ENCODE peak calls at places on chromosomes 11 and 22, in nine cellular contexts. One of them, this sample, is unnamed.

GRCh38 chr11:72144807-72145565 is 9.5 kb downstream of the FOLR3 start:
- DNase-seq in CD8-positive, alpha-beta T cell: no peak
- DNase-seq in C1 segment of cervical spinal cord: no peak
- DNase-seq in HS-27A: peak
- DNase-seq in AG09319: peak
- DNase-seq in GM04504: peak
- DNase-seq in HT-29: no peak
- DNase-seq in naive thymus-derived CD8-positive, alpha-beta T cell: no peak
- DNase-seq in Kasumi-1: no peak
- DNase-seq in this sample: no peak

GRCh38 chr11:122276221-122276620 is 160.2 kb upstream of the BLID start:
- DNase-seq in CD8-positive, alpha-beta T cell: no peak
- DNase-seq in HT-29: no peak
- DNase-seq in HS-27A: no peak
- DNase-seq in naive thymus-derived CD8-positive, alpha-beta T cell: no peak
- DNase-seq in AG09319: no peak
- DNase-seq in GM04504: no peak
- DNase-seq in Kasumi-1: no peak
- DNase-seq in C1 segment of cervical spinal cord: no peak
- DNase-seq in this sample: no peak

GRCh38 chr11:17171916-17172315 is 35.9 kb downstream of the PIK3C2A start:
- DNase-seq in GM04504: no peak
- DNase-seq in AG09319: no peak
- DNase-seq in HT-29: no peak
- DNase-seq in Kasumi-1: no peak
- DNase-seq in CD8-positive, alpha-beta T cell: no peak
- DNase-seq in HS-27A: no peak
- DNase-seq in C1 segment of cervical spinal cord: no peak
- DNase-seq in naive thymus-derived CD8-positive, alpha-beta T cell: no peak
- DNase-seq in this sample: no peak

GRCh38 chr22:38921801-38922200 is 35.6 kb upstream of the APOBEC3A start:
- DNase-seq in HT-29: no peak
- DNase-seq in naive thymus-derived CD8-positive, alpha-beta T cell: no peak
- DNase-seq in Kasumi-1: no peak
- DNase-seq in CD8-positive, alpha-beta T cell: no peak
- DNase-seq in HS-27A: no peak
- DNase-seq in GM04504: no peak
- DNase-seq in C1 segment of cervical spinal cord: no peak
- DNase-seq in AG09319: no peak
- DNase-seq in this sample: no peak

GRCh38 chr11:28009383-28009782 is 98.6 kb downstream of the KIF18A start:
- DNase-seq in CD8-positive, alpha-beta T cell: no peak
- DNase-seq in GM04504: peak
- DNase-seq in naive thymus-derived CD8-positive, alpha-beta T cell: no peak
- DNase-seq in HS-27A: no peak
- DNase-seq in Kasumi-1: no peak
- DNase-seq in C1 segment of cervical spinal cord: no peak
- DNase-seq in HT-29: no peak
- DNase-seq in AG09319: peak
- DNase-seq in this sample: peak

GRCh38 chr11:99020324-99021225 is at the start of gene CNTN5:
- DNase-seq in AG09319: no peak
- DNase-seq in CD8-positive, alpha-beta T cell: no peak
- DNase-seq in Kasumi-1: peak
- DNase-seq in GM04504: no peak
- DNase-seq in HS-27A: no peak
- DNase-seq in naive thymus-derived CD8-positive, alpha-beta T cell: no peak
- DNase-seq in HT-29: no peak
- DNase-seq in C1 segment of cervical spinal cord: no peak
- DNase-seq in this sample: no peak

GRCh38 chr11:88831303-88831890 is 234.4 kb downstream of the GRM5 start:
- DNase-seq in AG09319: no peak
- DNase-seq in C1 segment of cervical spinal cord: no peak
- DNase-seq in HS-27A: no peak
- DNase-seq in naive thymus-derived CD8-positive, alpha-beta T cell: no peak
- DNase-seq in HT-29: no peak
- DNase-seq in GM04504: no peak
- DNase-seq in CD8-positive, alpha-beta T cell: no peak
- DNase-seq in Kasumi-1: no peak
- DNase-seq in this sample: no peak

GRCh38 chr11:133576351-133576750 is 44.0 kb upstream of the OPCML start:
- DNase-seq in GM04504: no peak
- DNase-seq in HT-29: peak
- DNase-seq in Kasumi-1: no peak
- DNase-seq in AG09319: no peak
- DNase-seq in CD8-positive, alpha-beta T cell: no peak
- DNase-seq in naive thymus-derived CD8-positive, alpha-beta T cell: no peak
- DNase-seq in HS-27A: no peak
- DNase-seq in C1 segment of cervical spinal cord: no peak
- DNase-seq in this sample: peak

GRCh38 chr11:1403721-1404460 is 14.2 kb downstream of the BRSK2 start:
- DNase-seq in C1 segment of cervical spinal cord: no peak
- DNase-seq in naive thymus-derived CD8-positive, alpha-beta T cell: no peak
- DNase-seq in AG09319: no peak
- DNase-seq in HS-27A: no peak
- DNase-seq in HT-29: no peak
- DNase-seq in Kasumi-1: no peak
- DNase-seq in GM04504: no peak
- DNase-seq in CD8-positive, alpha-beta T cell: no peak
- DNase-seq in this sample: no peak

GRCh38 chr22:44246615-44247326 is 66.0 kb downstream of the SHISAL1 start:
- DNase-seq in naive thymus-derived CD8-positive, alpha-beta T cell: no peak
- DNase-seq in AG09319: no peak
- DNase-seq in C1 segment of cervical spinal cord: no peak
- DNase-seq in CD8-positive, alpha-beta T cell: no peak
- DNase-seq in HT-29: no peak
- DNase-seq in HS-27A: no peak
- DNase-seq in Kasumi-1: no peak
- DNase-seq in GM04504: no peak
- DNase-seq in this sample: no peak

GRCh38 chr11:57513911-57514537 is 1.5 kb downstream of the SLC43A1 start:
- DNase-seq in naive thymus-derived CD8-positive, alpha-beta T cell: peak
- DNase-seq in CD8-positive, alpha-beta T cell: no peak
- DNase-seq in C1 segment of cervical spinal cord: no peak
- DNase-seq in Kasumi-1: peak
- DNase-seq in GM04504: no peak
- DNase-seq in HS-27A: no peak
- DNase-seq in AG09319: no peak
- DNase-seq in HT-29: peak
- DNase-seq in this sample: peak

GRCh38 chr11:115238802-115239201 is 265.4 kb downstream of the CADM1 start:
- DNase-seq in C1 segment of cervical spinal cord: no peak
- DNase-seq in Kasumi-1: no peak
- DNase-seq in CD8-positive, alpha-beta T cell: no peak
- DNase-seq in HS-27A: no peak
- DNase-seq in naive thymus-derived CD8-positive, alpha-beta T cell: no peak
- DNase-seq in HT-29: no peak
- DNase-seq in AG09319: no peak
- DNase-seq in GM04504: no peak
- DNase-seq in this sample: no peak